ENCODE peak calls at places on chromosomes 3 and 15, in four cellular contexts. J, Y, N and E are unnamed samples.

GRCh38 chr3:174720717-174721116 is 138.4 kb upstream of the NAALADL2 start:
- DNase-seq in J (no peak), Y (no peak), N (no peak), E (no peak)

GRCh38 chr3:126961791-126962461 is 21.0 kb upstream of the PLXNA1 start:
- DNase-seq in J (peak), Y (no peak), N (no peak), E (peak)

GRCh38 chr15:48500595-48500994 is 144.9 kb downstream of the FBN1 start:
- DNase-seq in J (no peak), Y (no peak), N (no peak), E (no peak)

GRCh38 chr15:69825941-69826817 is 271.5 kb downstream of the TLE3 start:
- DNase-seq in J (no peak), Y (no peak), N (no peak), E (no peak)

GRCh38 chr15:85581495-85581894 is 201.1 kb downstream of the AKAP13 start:
- DNase-seq in J (no peak), Y (peak), N (no peak), E (peak)

GRCh38 chr3:114794894-114795630 is 352.0 kb downstream of the ZBTB20 start:
- DNase-seq in J (no peak), Y (no peak), N (no peak), E (no peak)

GRCh38 chr15:28099555-28100140 is 533 bp upstream of the OCA2 start:
- DNase-seq in J (no peak), Y (no peak), N (no peak), E (no peak)

GRCh38 chr3:58536501-58537411 is at the start of gene ACOX2:
- DNase-seq in J (no peak), Y (no peak), N (no peak), E (peak)

GRCh38 chr3:124558898-124559649 is 171.2 kb upstream of the UMPS start:
- DNase-seq in J (peak), Y (no peak), N (peak), E (peak)

GRCh38 chr3:178602864-178603263 is 66.6 kb downstream of the KCNMB2 start:
- DNase-seq in J (no peak), Y (no peak), N (no peak), E (no peak)

GRCh38 chr3:50708620-50709019 is 33.9 kb downstream of the DOCK3 start:
- DNase-seq in J (no peak), Y (no peak), N (no peak), E (no peak)

GRCh38 chr3:53729130-53729529 is 117.1 kb downstream of the CHDH start:
- DNase-seq in J (no peak), Y (no peak), N (no peak), E (no peak)

GRCh38 chr15:25710184-25710583 is 152.9 kb downstream of the ATP10A start:
- DNase-seq in J (no peak), Y (no peak), N (peak), E (no peak)

GRCh38 chr3:194572131-194572789 is 61.0 kb downstream of the TMEM44 start:
- DNase-seq in J (peak), Y (no peak), N (no peak), E (no peak)

GRCh38 chr15:83372434-83372873 is 74.7 kb upstream of the SH3GL3 start:
- DNase-seq in J (peak), Y (no peak), N (peak), E (no peak)

GRCh38 chr3:113035387-113035982 is 44.7 kb downstream of the GTPBP8 start:
- DNase-seq in J (peak), Y (no peak), N (peak), E (no peak)

GRCh38 chr3:13040381-13041074 is 32.7 kb downstream of the IQSEC1 start:
- DNase-seq in J (no peak), Y (peak), N (no peak), E (no peak)

GRCh38 chr15:90519688-90520087 is 10.0 kb upstream of the CRTC3 start:
- DNase-seq in J (no peak), Y (no peak), N (no peak), E (no peak)

GRCh38 chr3:128294999-128295468 is 141.8 kb downstream of the EEFSEC start:
- DNase-seq in J (no peak), Y (no peak), N (no peak), E (no peak)